ENCODE peak calls at places on chromosomes 16 and 17, in five cellular contexts. B is esophagus muscularis mucosa, E is GM12878, V is ovary, A is A549. K is an unnamed sample.

GRCh38 chr17:78599419-78599818 is 22.2 kb upstream of the DNAH17 start:
- DNase-seq in B (no peak), E (no peak), V (no peak), A (no peak), K (no peak)

GRCh38 chr16:1262846-1263221 is 7.0 kb downstream of the TPSD1 start:
- DNase-seq in B (no peak), E (no peak), V (no peak), A (no peak), K (no peak)

GRCh38 chr17:48800626-48801217 is 16.3 kb downstream of the TTLL6 start:
- DNase-seq in B (no peak), E (no peak), V (no peak), A (no peak), K (no peak)

GRCh38 chr16:11328172-11329079 is 16.8 kb upstream of the RMI2 start:
- DNase-seq in B (peak; percentile 95), E (peak; percentile 95), V (peak; percentile 79), A (peak; percentile 78), K (peak; percentile 16)

GRCh38 chr17:40450175-40450574 is 6.9 kb downstream of the IGFBP4 start:
- DNase-seq in B (no peak), E (no peak), V (peak; percentile 55), A (peak; percentile 81), K (peak; percentile 50)

GRCh38 chr17:77316191-77316641 is 175.4 kb downstream of the SEC14L1 start:
- DNase-seq in B (no peak), E (no peak), V (peak; percentile 87), A (no peak), K (no peak)

GRCh38 chr17:47733414-47734288 is 615 bp downstream of the TBX21 start:
- DNase-seq in B (no peak), E (no peak), V (no peak), A (no peak), K (no peak)

GRCh38 chr16:53518550-53519416 is 15.8 kb upstream of the AKTIP start:
- DNase-seq in B (no peak), E (peak; percentile 97), V (no peak), A (no peak), K (peak; percentile 37)

GRCh38 chr17:4900231-4901107 is 1.1 kb downstream of the C17orf107 start:
- DNase-seq in B (no peak), E (no peak), V (peak; percentile 64), A (no peak), K (no peak)

GRCh38 chr16:3509470-3509928 is 8.7 kb downstream of the CLUAP1 start:
- DNase-seq in B (no peak), E (peak; percentile 84), V (peak; percentile 26), A (no peak), K (no peak)

GRCh38 chr16:50372611-50373344 is 4.0 kb upstream of the BRD7 start:
- DNase-seq in B (peak; percentile 91), E (no peak), V (no peak), A (no peak), K (no peak)

GRCh38 chr17:7673239-7673638 is 14.1 kb downstream of the TP53 start:
- DNase-seq in B (no peak), E (peak; percentile 3), V (no peak), A (no peak), K (no peak)

GRCh38 chr17:78237403-78238012 is 6.1 kb downstream of the TMEM235 start:
- DNase-seq in B (no peak), E (no peak), V (peak; percentile 92), A (no peak), K (no peak)

GRCh38 chr17:66549312-66549705 is 246.9 kb downstream of the PRKCA start:
- DNase-seq in B (no peak), E (no peak), V (no peak), A (no peak), K (no peak)

GRCh38 chr17:72338847-72339790 is 218.3 kb downstream of the SOX9 start:
- DNase-seq in B (no peak), E (no peak), V (no peak), A (peak; percentile 53), K (no peak)

GRCh38 chr17:40316571-40317344 is 7.8 kb downstream of the RARA start:
- DNase-seq in B (no peak), E (no peak), V (peak; percentile 83), A (peak; percentile 82), K (no peak)

GRCh38 chr16:9885457-9885856 is 296.8 kb downstream of the GRIN2A start:
- DNase-seq in B (no peak), E (no peak), V (peak; percentile 43), A (no peak), K (no peak)

GRCh38 chr16:4358831-4359561 is 7.9 kb upstream of the PAM16 start:
- DNase-seq in B (no peak), E (no peak), V (peak; percentile 83), A (peak; percentile 69), K (peak; percentile 44)

GRCh38 chr16:53457670-53458069 is 23.4 kb downstream of the RBL2 start:
- DNase-seq in B (no peak), E (peak; percentile 92), V (no peak), A (no peak), K (no peak)

GRCh38 chr16:49834496-49835009 is 21.4 kb downstream of the ZNF423 start:
- DNase-seq in B (no peak), E (no peak), V (peak; percentile 87), A (no peak), K (no peak)

GRCh38 chr17:20008242-20009051 is 712 bp upstream of the SPECC1 start:
- DNase-seq in B (no peak), E (no peak), V (peak; percentile 64), A (peak; percentile 59), K (no peak)

GRCh38 chr17:7982171-7982570 is 20.2 kb upstream of the GUCY2D start:
- DNase-seq in B (peak; percentile 80), E (no peak), V (no peak), A (no peak), K (no peak)

GRCh38 chr17:39054111-39054645 is 87.0 kb upstream of the FBXO47 start:
- DNase-seq in B (no peak), E (no peak), V (no peak), A (no peak), K (no peak)

DNA sequence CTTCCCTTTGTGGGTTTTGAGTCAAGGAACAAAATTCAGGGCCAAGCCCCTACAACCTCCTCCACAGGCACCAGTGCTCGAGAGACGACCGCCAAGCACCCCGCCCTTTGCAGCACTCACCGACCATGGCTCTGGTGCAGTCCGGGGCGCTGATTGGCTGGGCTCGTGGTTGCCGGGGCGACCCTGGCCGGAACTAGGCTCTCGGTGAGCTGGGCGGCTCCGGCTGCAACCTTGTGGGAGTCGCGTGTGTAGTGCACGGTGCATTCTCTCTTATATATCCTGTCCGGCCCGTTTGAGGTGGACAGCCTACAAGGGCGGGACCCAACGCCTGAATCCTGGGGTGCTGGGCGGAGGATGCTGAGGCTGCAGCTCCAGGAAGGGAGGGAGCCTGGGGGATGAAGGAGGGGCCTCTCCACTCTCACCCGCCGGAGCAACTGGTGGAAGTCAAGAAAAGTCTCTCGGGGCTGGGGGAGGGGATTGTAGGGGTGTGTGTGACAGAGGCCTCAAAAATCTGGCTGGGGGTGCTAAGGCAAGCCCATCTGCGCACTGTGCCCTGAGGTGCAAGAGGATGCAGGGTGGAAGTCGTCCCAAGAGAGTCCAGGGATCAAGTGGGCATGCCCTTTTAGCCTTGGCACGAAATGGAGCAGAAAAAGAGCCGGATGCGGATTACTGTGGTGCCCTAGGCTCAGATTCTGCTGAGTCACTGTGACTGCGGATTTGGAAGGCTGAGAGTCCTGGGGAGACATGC is at the start of gene NQO1:
- DNase-seq in B (peak; percentile 99), E (peak; percentile 81), V (peak; percentile 93), A (peak; percentile 95), K (peak; percentile 86)
- TF ChIP-seq EP300 in B (no peak), E (no peak), V (no peak), A (peak; percentile 62), K (peak; percentile 25)

DNA sequence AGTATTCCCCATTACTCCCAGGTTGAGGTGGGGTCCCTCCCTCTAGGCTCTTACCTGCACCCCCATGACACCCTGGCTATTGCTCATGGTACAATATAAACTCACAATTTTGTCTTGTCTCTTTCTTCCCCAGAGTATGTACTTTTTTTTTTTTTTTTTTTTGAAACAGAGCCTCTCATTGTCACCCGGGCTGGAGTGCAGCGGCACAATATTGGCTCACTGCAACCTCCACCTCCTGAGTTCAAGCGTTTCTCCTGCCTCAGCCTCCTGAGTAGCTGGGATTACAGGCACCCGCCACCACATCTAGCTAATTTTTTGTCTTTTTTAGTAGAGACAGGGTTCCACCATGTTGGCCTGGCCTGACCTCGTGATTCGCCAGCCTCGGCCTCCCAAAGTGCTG is 8.5 kb downstream of the KANSL1 start:
- DNase-seq in B (no peak), E (no peak), V (no peak), A (no peak), K (no peak)
- H3K4me1 ChIP-seq in B (peaks cover 100% of the 10 kb centered on the region), E (peaks cover 37% of the 10 kb centered on the region), V (peaks cover 28% of the 10 kb centered on the region), A (peaks cover 65% of the 10 kb centered on the region), K (peaks cover 65% of the 10 kb centered on the region)

GRCh38 chr17:64148699-64149098 is 18.8 kb upstream of the ERN1 start:
- DNase-seq in B (no peak), E (no peak), V (no peak), A (no peak), K (no peak)

GRCh38 chr17:64146418-64147109 is 16.6 kb upstream of the ERN1 start:
- DNase-seq in B (no peak), E (no peak), V (peak; percentile 81), A (peak; percentile 31), K (peak; percentile 64)

GRCh38 chr17:64148017-64148631 is 18.2 kb upstream of the ERN1 start:
- DNase-seq in B (no peak), E (no peak), V (no peak), A (no peak), K (no peak)

GRCh38 chr17:64145751-64146417 is 15.9 kb upstream of the ERN1 start:
- DNase-seq in B (peak; percentile 100), E (peak; percentile 97), V (peak; percentile 97), A (peak; percentile 99), K (peak; percentile 98)

GRCh38 chr17:64147110-64148016 is 17.4 kb upstream of the ERN1 start:
- DNase-seq in B (no peak), E (no peak), V (no peak), A (peak; percentile 44), K (no peak)
- TF ChIP-seq POLR2A in B (no peak), E (no peak), V (no peak), A (peak; percentile 68), K (no peak)

GRCh38 chr16:67462279-67462655 is 18.7 kb downstream of the ATP6V0D1 start:
- DNase-seq in B (no peak), E (no peak), V (no peak), A (no peak), K (no peak)

GRCh38 chr16:67463059-67463458 is 17.9 kb downstream of the ATP6V0D1 start:
- DNase-seq in B (no peak), E (no peak), V (no peak), A (no peak), K (no peak)

GRCh38 chr16:67460168-67460567 is 20.8 kb downstream of the ATP6V0D1 start:
- DNase-seq in B (no peak), E (no peak), V (no peak), A (no peak), K (no peak)

GRCh38 chr16:67460961-67461360 is 20.0 kb downstream of the ATP6V0D1 start:
- DNase-seq in B (no peak), E (no peak), V (no peak), A (no peak), K (no peak)

DNA sequence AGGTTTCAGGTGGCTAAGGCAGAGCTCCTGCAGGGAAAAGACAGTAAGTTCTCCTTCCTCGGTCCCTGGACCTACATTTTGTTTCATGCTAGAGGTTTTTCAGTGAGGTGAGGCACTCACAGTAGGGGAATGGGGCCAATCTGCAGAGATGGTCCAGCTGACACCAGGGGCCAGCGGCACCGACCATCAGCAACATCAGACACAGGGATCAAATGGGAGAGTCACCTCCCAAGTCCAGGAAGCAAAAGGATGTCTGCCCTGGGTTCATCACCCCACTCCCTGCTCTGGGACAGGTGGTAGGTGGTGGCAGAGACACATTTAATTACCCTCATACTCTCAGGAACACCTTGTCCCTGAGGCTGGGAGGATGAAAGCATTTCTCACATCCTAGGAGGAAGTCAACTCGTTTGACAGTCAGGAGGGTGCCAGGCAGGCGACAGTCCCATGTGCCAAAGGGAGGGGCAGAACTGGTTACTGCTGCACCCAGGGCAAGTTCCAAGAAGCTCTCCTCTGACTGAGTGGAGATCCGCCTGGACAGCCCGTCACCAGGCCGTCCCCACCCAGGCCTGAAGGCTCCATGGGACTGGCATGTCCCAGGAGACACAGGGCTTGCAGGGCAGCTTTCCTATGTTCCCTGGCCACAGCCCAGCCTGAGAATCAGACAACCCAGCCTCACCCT is 19.2 kb downstream of the ATP6V0D1 start:
- DNase-seq in B (no peak), E (no peak), V (no peak), A (no peak), K (no peak)
- TF ChIP-seq EP300 in B (no peak), E (no peak), V (no peak), A (no peak), K (no peak)